ENCODE peak calls at places on chromosome 13, in six cellular contexts. I, N, P, M, G and W are unnamed samples.
A peak's percentile ranks its signal among the peaks of the same experiment; 100 is the strongest.

GRCh38 chr13:80586356-80586755 is 245.4 kb upstream of the SPRY2 start:
- DNase-seq in I (no peak), N (no peak), P (no peak), M (no peak), G (no peak), W (no peak)

GRCh38 chr13:20428666-20429644 is 96.7 kb downstream of the CRYL1 start:
- DNase-seq in I (no peak), N (no peak), P (no peak), M (no peak), G (no peak), W (no peak)

GRCh38 chr13:44837250-44837649 is 152.0 kb downstream of the NUFIP1 start:
- DNase-seq in I (no peak), N (no peak), P (peak; percentile 21), M (no peak), G (no peak), W (no peak)

GRCh38 chr13:38687246-38688229 is 661 bp downstream of the FREM2 start:
- DNase-seq in I (no peak), N (no peak), P (no peak), M (peak; percentile 6), G (no peak), W (peak; percentile 54)

GRCh38 chr13:29758591-29759114 is 91.8 kb downstream of the UBL3 start:
- DNase-seq in I (no peak), N (peak; percentile 97), P (no peak), M (no peak), G (no peak), W (no peak)

GRCh38 chr13:95296326-95296939 is 4.8 kb downstream of the ABCC4 start:
- DNase-seq in I (peak; percentile 91), N (peak; percentile 30), P (no peak), M (peak; percentile 23), G (no peak), W (peak; percentile 68)

GRCh38 chr13:29436291-29436690 is 159.2 kb downstream of the SLC7A1 start:
- DNase-seq in I (no peak), N (no peak), P (no peak), M (no peak), G (peak; percentile 19), W (no peak)

GRCh38 chr13:40787062-40787461 is 2.3 kb upstream of the SLC25A15 start:
- DNase-seq in I (no peak), N (peak; percentile 58), P (peak; percentile 79), M (no peak), G (no peak), W (no peak)

GRCh38 chr13:75838366-75839017 is 202.4 kb downstream of the LMO7 start:
- DNase-seq in I (no peak), N (no peak), P (no peak), M (no peak), G (no peak), W (no peak)

GRCh38 chr13:79810671-79811070 is 329.7 kb downstream of the NDFIP2 start:
- DNase-seq in I (no peak), N (no peak), P (peak; percentile 15), M (no peak), G (no peak), W (no peak)

GRCh38 chr13:34340534-34340933 is 522.6 kb downstream of the RFC3 start:
- DNase-seq in I (no peak), N (no peak), P (no peak), M (no peak), G (no peak), W (no peak)

GRCh38 chr13:27388236-27388635 is 36.2 kb upstream of the GTF3A start:
- DNase-seq in I (no peak), N (no peak), P (no peak), M (no peak), G (no peak), W (no peak)

GRCh38 chr13:75299913-75300862 is 181.8 kb downstream of the TBC1D4 start:
- DNase-seq in I (no peak), N (no peak), P (no peak), M (no peak), G (no peak), W (no peak)

GRCh38 chr13:67650471-67650870 is 420.3 kb upstream of the PCDH9 start:
- DNase-seq in I (no peak), N (no peak), P (no peak), M (no peak), G (no peak), W (no peak)

GRCh38 chr13:34469212-34469983 is 472.7 kb upstream of the NBEA start:
- DNase-seq in I (no peak), N (no peak), P (no peak), M (no peak), G (no peak), W (no peak)

GRCh38 chr13:110209950-110210603 is 96.9 kb downstream of the COL4A1 start:
- DNase-seq in I (no peak), N (no peak), P (no peak), M (no peak), G (no peak), W (no peak)

GRCh38 chr13:75876371-75877050 is 240.4 kb downstream of the LMO7 start:
- DNase-seq in I (peak; percentile 87), N (peak; percentile 72), P (peak; percentile 26), M (peak; percentile 57), G (peak; percentile 43), W (peak; percentile 56)

GRCh38 chr13:114004416-114005205 is 30.7 kb upstream of the C13orf46 start:
- DNase-seq in I (no peak), N (no peak), P (no peak), M (no peak), G (no peak), W (no peak)

GRCh38 chr13:35139591-35139990 is 197.5 kb downstream of the NBEA start:
- DNase-seq in I (no peak), N (no peak), P (no peak), M (no peak), G (no peak), W (no peak)

GRCh38 chr13:40609972-40610726 is 56.3 kb downstream of the FOXO1 start:
- DNase-seq in I (no peak), N (no peak), P (no peak), M (no peak), G (no peak), W (no peak)

GRCh38 chr13:72521965-72522661 is 205.3 kb downstream of the MZT1 start:
- DNase-seq in I (no peak), N (no peak), P (no peak), M (no peak), G (no peak), W (no peak)

GRCh38 chr13:43797869-43798268 is 11.1 kb upstream of the ENOX1 start:
- DNase-seq in I (no peak), N (no peak), P (no peak), M (no peak), G (no peak), W (no peak)

GRCh38 chr13:78022164-78022877 is 103.7 kb upstream of the EDNRB start:
- DNase-seq in I (no peak), N (peak; percentile 76), P (peak; percentile 24), M (no peak), G (no peak), W (peak; percentile 8)

GRCh38 chr13:102402292-102402691 is 444 bp upstream of the FGF14 start:
- DNase-seq in I (peak; percentile 87), N (no peak), P (no peak), M (peak; percentile 41), G (no peak), W (peak; percentile 41)

GRCh38 chr13:89982406-89983085 is 1364.9 kb upstream of the MIR17HG start:
- DNase-seq in I (no peak), N (no peak), P (no peak), M (no peak), G (no peak), W (no peak)

GRCh38 chr13:108483981-108484380 is 145.4 kb upstream of the MYO16 start:
- DNase-seq in I (no peak), N (no peak), P (no peak), M (no peak), G (no peak), W (no peak)

GRCh38 chr13:27966641-27967202 is 2.4 kb downstream of the CDX2 start:
- DNase-seq in I (peak; percentile 90), N (no peak), P (no peak), M (no peak), G (no peak), W (no peak)

GRCh38 chr13:61797397-61797796 is 381.7 kb upstream of the PCDH20 start:
- DNase-seq in I (no peak), N (no peak), P (no peak), M (no peak), G (no peak), W (no peak)

GRCh38 chr13:28173793-28174192 is 35.4 kb downstream of the PAN3 start:
- DNase-seq in I (no peak), N (no peak), P (no peak), M (no peak), G (no peak), W (no peak)

GRCh38 chr13:48866204-48866603 is 109.5 kb upstream of the FNDC3A start:
- DNase-seq in I (no peak), N (no peak), P (no peak), M (no peak), G (no peak), W (no peak)
- TF ChIP-seq CTCF in I (no peak), N (no peak), P (no peak), M (no peak), G (no peak), W (no peak)

GRCh38 chr13:101170306-101170705 is 246.0 kb downstream of the NALCN start:
- DNase-seq in I (no peak), N (no peak), P (no peak), M (no peak), G (no peak), W (no peak)
- TF ChIP-seq CTCF in I (no peak), N (no peak), P (no peak), M (no peak), G (no peak), W (no peak)

DNA sequence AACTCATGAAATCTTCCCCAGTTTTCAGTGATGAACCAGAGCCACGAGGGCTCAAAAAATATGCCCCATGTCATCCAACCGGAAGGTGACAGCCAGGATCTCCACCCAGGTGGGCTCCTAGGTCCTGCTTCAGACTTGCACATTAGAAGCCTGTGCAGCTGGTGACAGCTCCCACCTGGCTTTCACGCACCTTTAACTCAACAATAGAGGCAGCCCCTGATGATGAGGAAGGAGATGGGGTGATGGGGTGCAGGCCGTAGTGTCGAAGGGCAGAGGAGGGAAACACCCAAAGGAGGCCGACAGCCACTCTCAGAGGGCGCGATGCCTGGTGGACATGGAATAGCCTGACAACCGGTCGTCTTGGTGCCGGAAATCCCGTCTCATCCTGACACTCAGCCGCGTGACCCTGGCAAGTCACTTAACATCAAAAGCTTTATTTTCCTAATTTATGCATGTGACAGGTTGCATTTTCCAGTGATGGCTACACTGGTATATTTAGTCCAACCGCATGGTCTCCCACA is 118.0 kb downstream of the SOX1 start:
- DNase-seq in I (peak; percentile 16), N (no peak), P (no peak), M (no peak), G (no peak), W (no peak)
- TF ChIP-seq CTCF in I (no peak), N (no peak), P (no peak), M (no peak), G (no peak), W (no peak)

DNA sequence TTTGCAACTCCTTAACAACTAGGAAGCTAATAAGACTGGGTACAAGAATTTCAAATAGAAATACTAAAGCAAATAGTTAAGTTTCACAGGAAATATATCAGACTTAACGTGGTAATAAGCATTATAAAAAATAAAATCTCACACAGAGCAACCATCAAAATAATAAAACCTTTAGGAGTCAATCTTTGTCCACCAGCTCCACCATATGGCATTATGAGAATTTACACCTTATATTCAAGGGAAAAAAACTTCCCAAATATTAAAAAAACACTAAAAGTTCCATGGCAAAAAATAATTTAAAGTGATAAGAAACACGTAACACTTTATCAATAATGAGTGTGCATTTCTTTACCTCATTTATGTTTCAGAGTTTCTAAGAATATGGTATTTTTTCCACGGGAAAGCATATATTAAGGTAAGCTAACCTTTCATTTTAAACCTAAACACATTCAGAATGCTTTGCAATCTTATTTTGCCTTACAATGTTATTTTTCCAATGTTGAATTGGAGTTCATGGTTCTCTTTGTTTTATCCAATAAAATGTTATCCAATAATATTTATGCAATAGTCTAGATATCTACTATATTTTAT is 423.2 kb upstream of the SGCG start:
- DNase-seq in I (no peak), N (peak; percentile 24), P (no peak), M (no peak), G (no peak), W (no peak)
- TF ChIP-seq CTCF in I (peak; percentile 71), N (no peak), P (peak; percentile 8), M (peak; percentile 79), G (no peak), W (peak; percentile 51)